ENCODE peak calls at places on chromosomes 2 and 18, in five cellular contexts. One of them, this sample, is unnamed.

GRCh38 chr18:37712776-37713175 is 147.2 kb upstream of the CELF4 start:
- DNase-seq in CD4-positive, alpha-beta T cell: no peak
- DNase-seq in mesendoderm: no peak
- DNase-seq in A549: no peak
- DNase-seq in H9: no peak
- DNase-seq in this sample: no peak

GRCh38 chr18:35618289-35618688 is 36.7 kb downstream of the GALNT1 start:
- DNase-seq in CD4-positive, alpha-beta T cell: no peak
- DNase-seq in mesendoderm: no peak
- DNase-seq in A549: no peak
- DNase-seq in H9: no peak
- DNase-seq in this sample: no peak

GRCh38 chr2:180203972-180204371 is 196.9 kb upstream of the CWC22 start:
- DNase-seq in CD4-positive, alpha-beta T cell: no peak
- DNase-seq in mesendoderm: no peak
- DNase-seq in A549: no peak
- DNase-seq in H9: no peak
- DNase-seq in this sample: no peak

GRCh38 chr18:58761241-58761969 is 90.1 kb downstream of the MALT1 start:
- DNase-seq in CD4-positive, alpha-beta T cell: no peak
- DNase-seq in mesendoderm: no peak
- DNase-seq in A549: no peak
- DNase-seq in H9: peak
- DNase-seq in this sample: no peak

GRCh38 chr2:217943379-217944321 is 59.1 kb downstream of the TNS1 start:
- DNase-seq in CD4-positive, alpha-beta T cell: no peak
- DNase-seq in mesendoderm: peak
- DNase-seq in A549: peak
- DNase-seq in H9: peak
- DNase-seq in this sample: no peak

GRCh38 chr2:128635361-128635900 is 316.8 kb upstream of the HS6ST1 start:
- DNase-seq in CD4-positive, alpha-beta T cell: no peak
- DNase-seq in mesendoderm: peak
- DNase-seq in A549: no peak
- DNase-seq in H9: peak
- DNase-seq in this sample: no peak

GRCh38 chr2:26615336-26616031 is 25.7 kb downstream of the CIB4 start:
- DNase-seq in CD4-positive, alpha-beta T cell: no peak
- DNase-seq in mesendoderm: peak
- DNase-seq in A549: no peak
- DNase-seq in H9: peak
- DNase-seq in this sample: no peak

GRCh38 chr2:111011218-111011617 is 109.5 kb upstream of the BCL2L11 start:
- DNase-seq in CD4-positive, alpha-beta T cell: no peak
- DNase-seq in mesendoderm: no peak
- DNase-seq in A549: no peak
- DNase-seq in H9: no peak
- DNase-seq in this sample: no peak

GRCh38 chr2:64837116-64837704 is 152.0 kb upstream of the SLC1A4 start:
- DNase-seq in CD4-positive, alpha-beta T cell: no peak
- DNase-seq in mesendoderm: no peak
- DNase-seq in A549: peak
- DNase-seq in H9: no peak
- DNase-seq in this sample: no peak

GRCh38 chr2:219252570-219252899 is 508 bp upstream of the TUBA4B start:
- DNase-seq in CD4-positive, alpha-beta T cell: peak
- DNase-seq in mesendoderm: no peak
- DNase-seq in A549: peak
- DNase-seq in H9: no peak
- DNase-seq in this sample: no peak

GRCh38 chr2:175621847-175622246 is 380.2 kb downstream of the LNPK start:
- DNase-seq in CD4-positive, alpha-beta T cell: no peak
- DNase-seq in mesendoderm: no peak
- DNase-seq in A549: no peak
- DNase-seq in H9: no peak
- DNase-seq in this sample: no peak

GRCh38 chr18:73118121-73118816 is 250.5 kb upstream of the NETO1 start:
- DNase-seq in CD4-positive, alpha-beta T cell: no peak
- DNase-seq in mesendoderm: no peak
- DNase-seq in A549: no peak
- DNase-seq in H9: no peak
- DNase-seq in this sample: no peak

GRCh38 chr2:51919395-51919794 is 887.5 kb upstream of the NRXN1 start:
- DNase-seq in CD4-positive, alpha-beta T cell: no peak
- DNase-seq in mesendoderm: no peak
- DNase-seq in A549: no peak
- DNase-seq in H9: no peak
- DNase-seq in this sample: no peak

GRCh38 chr2:46273919-46274318 is 23.3 kb upstream of the EPAS1 start:
- DNase-seq in CD4-positive, alpha-beta T cell: no peak
- DNase-seq in mesendoderm: no peak
- DNase-seq in A549: no peak
- DNase-seq in H9: no peak
- DNase-seq in this sample: no peak

GRCh38 chr2:227301523-227301922 is 23.5 kb upstream of the MFF start:
- DNase-seq in CD4-positive, alpha-beta T cell: no peak
- DNase-seq in mesendoderm: no peak
- DNase-seq in A549: no peak
- DNase-seq in H9: no peak
- DNase-seq in this sample: no peak

GRCh38 chr18:65352183-65352582 is 398.6 kb upstream of the CDH7 start:
- DNase-seq in CD4-positive, alpha-beta T cell: no peak
- DNase-seq in mesendoderm: no peak
- DNase-seq in A549: no peak
- DNase-seq in H9: no peak
- DNase-seq in this sample: no peak

GRCh38 chr2:236287656-236288055 is 23.4 kb upstream of the ASB18 start:
- DNase-seq in CD4-positive, alpha-beta T cell: no peak
- DNase-seq in mesendoderm: no peak
- DNase-seq in A549: no peak
- DNase-seq in H9: no peak
- DNase-seq in this sample: no peak

GRCh38 chr2:18301421-18302139 is 258.9 kb downstream of the RDH14 start:
- DNase-seq in CD4-positive, alpha-beta T cell: no peak
- DNase-seq in mesendoderm: no peak
- DNase-seq in A549: no peak
- DNase-seq in H9: no peak
- DNase-seq in this sample: no peak

GRCh38 chr2:187593697-187594096 is 39.5 kb upstream of the TFPI start:
- DNase-seq in CD4-positive, alpha-beta T cell: no peak
- DNase-seq in mesendoderm: no peak
- DNase-seq in A549: no peak
- DNase-seq in H9: no peak
- DNase-seq in this sample: no peak

GRCh38 chr2:105712166-105712915 is 32.4 kb upstream of the NCK2 start:
- DNase-seq in CD4-positive, alpha-beta T cell: no peak
- DNase-seq in mesendoderm: peak
- DNase-seq in A549: no peak
- DNase-seq in H9: no peak
- DNase-seq in this sample: no peak

DNA sequence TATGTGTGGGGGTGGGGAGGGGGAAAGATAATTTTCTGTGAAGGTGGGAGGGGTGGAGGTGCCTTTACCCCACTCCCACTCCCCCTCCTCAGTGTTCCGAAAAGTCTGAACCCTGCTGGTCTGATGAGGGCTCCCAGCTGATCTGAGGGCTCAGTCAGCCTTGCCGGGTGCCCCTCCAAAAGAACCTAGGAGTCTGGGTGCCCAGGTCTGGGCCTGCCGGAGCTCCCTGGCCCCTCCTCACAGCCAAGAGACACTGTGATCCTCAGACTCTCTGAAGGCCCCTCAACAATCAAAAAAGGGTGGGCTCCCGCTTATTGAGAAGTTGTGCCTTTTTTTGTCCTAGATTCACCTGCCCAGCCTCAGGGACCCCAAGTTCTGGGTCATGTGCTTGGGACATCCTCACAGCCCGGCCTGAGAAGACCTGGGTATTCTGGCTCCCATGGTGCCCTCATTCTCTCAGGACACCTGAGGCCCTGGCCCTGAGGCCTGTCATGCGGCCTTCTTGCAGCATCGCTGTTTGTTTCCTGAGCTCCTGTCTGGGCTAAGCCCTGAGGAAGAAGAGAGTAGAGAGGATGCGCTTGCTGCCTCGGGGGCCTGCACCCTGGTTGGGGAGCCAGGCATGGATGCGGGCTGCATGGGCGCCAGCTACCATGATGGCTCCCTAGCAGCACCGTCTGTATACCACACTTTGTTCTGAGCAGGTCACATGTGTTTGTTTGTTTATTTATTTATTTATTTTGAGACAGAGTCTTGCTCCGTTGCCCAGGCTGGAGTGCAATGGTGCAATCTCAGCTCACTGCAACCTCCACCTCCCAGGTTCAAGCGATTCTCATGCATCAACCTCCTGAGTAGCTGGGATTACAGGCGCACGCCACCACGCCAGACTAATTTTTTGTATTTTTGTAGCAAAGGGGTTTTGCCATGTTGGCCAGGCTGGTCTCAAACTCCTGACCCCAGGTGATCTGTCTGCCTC is 44.0 kb downstream of the SDC1 start:
- DNase-seq in CD4-positive, alpha-beta T cell: no peak
- DNase-seq in mesendoderm: no peak
- DNase-seq in A549: no peak
- DNase-seq in H9: no peak
- DNase-seq in this sample: no peak
- H3K27ac ChIP-seq in CD4-positive, alpha-beta T cell: no peak
- H3K27ac ChIP-seq in mesendoderm: no peak
- H3K27ac ChIP-seq in A549: peak
- H3K27ac ChIP-seq in H9: no peak
- H3K27ac ChIP-seq in this sample: no peak

GRCh38 chr2:215527738-215528137 is 91.9 kb upstream of the FN1 start:
- DNase-seq in CD4-positive, alpha-beta T cell: no peak
- DNase-seq in mesendoderm: no peak
- DNase-seq in A549: no peak
- DNase-seq in H9: no peak
- DNase-seq in this sample: no peak
- H3K27ac ChIP-seq in CD4-positive, alpha-beta T cell: no peak
- H3K27ac ChIP-seq in mesendoderm: no peak
- H3K27ac ChIP-seq in A549: peak
- H3K27ac ChIP-seq in H9: no peak
- H3K27ac ChIP-seq in this sample: no peak

GRCh38 chr2:32064713-32065112 is 1.4 kb downstream of the SPAST start:
- DNase-seq in CD4-positive, alpha-beta T cell: no peak
- DNase-seq in mesendoderm: no peak
- DNase-seq in A549: no peak
- DNase-seq in H9: no peak
- DNase-seq in this sample: no peak
- H3K27ac ChIP-seq in CD4-positive, alpha-beta T cell: peak
- H3K27ac ChIP-seq in mesendoderm: no peak
- H3K27ac ChIP-seq in A549: peak
- H3K27ac ChIP-seq in H9: no peak
- H3K27ac ChIP-seq in this sample: peak

GRCh38 chr2:9102861-9103662 is 99.6 kb upstream of the MBOAT2 start:
- DNase-seq in CD4-positive, alpha-beta T cell: no peak
- DNase-seq in mesendoderm: peak
- DNase-seq in A549: no peak
- DNase-seq in H9: no peak
- DNase-seq in this sample: no peak
- H3K27ac ChIP-seq in CD4-positive, alpha-beta T cell: no peak
- H3K27ac ChIP-seq in mesendoderm: no peak
- H3K27ac ChIP-seq in A549: no peak
- H3K27ac ChIP-seq in H9: no peak
- H3K27ac ChIP-seq in this sample: no peak

This sample was measured in HL-60.